ENCODE peak calls at places on chromosome 12, in five cellular contexts. E is ELF-1; J is NCI-H1092; M is HS-5; G is stimulated activated CD4-positive, alpha-beta T cell treated with anti-CD3 and anti-CD28 coated beads, Interleukin-2, amount 100 ng/mL, for 48 hours. X is an unnamed sample.

GRCh38 chr12:65156366-65156831 is 13.0 kb upstream of the LEMD3 start:
- DNase-seq in E (no peak), J (no peak), M (no peak), G (no peak), X (no peak)

GRCh38 chr12:56955631-56956256 is 1.7 kb downstream of the RDH16 start:
- DNase-seq in E (no peak), J (no peak), M (no peak), G (no peak), X (peak)

GRCh38 chr12:64160718-64161060 is 61.4 kb downstream of the KICS2 start:
- DNase-seq in E (no peak), J (no peak), M (peak), G (no peak), X (no peak)

GRCh38 chr12:68100241-68100640 is 59.3 kb downstream of the IFNG start:
- DNase-seq in E (no peak), J (no peak), M (no peak), G (no peak), X (no peak)

GRCh38 chr12:12612403-12612802 is 727 bp downstream of the CREBL2 start:
- DNase-seq in E (no peak), J (no peak), M (no peak), G (no peak), X (peak)

GRCh38 chr12:71980543-71980942 is 41.9 kb downstream of the TPH2 start:
- DNase-seq in E (peak), J (no peak), M (no peak), G (no peak), X (no peak)

GRCh38 chr12:111699-112591 is 45.4 kb downstream of the IQSEC3 start:
- DNase-seq in E (no peak), J (no peak), M (no peak), G (no peak), X (no peak)

GRCh38 chr12:120261951-120262851 is 3.3 kb downstream of the PXN start:
- DNase-seq in E (no peak), J (no peak), M (peak), G (no peak), X (peak)

GRCh38 chr12:1469063-1469462 is 125.3 kb downstream of the FBXL14 start:
- DNase-seq in E (no peak), J (no peak), M (no peak), G (no peak), X (no peak)

GRCh38 chr12:116861331-116861730 is 19.9 kb downstream of the HRK start:
- DNase-seq in E (peak), J (no peak), M (peak), G (no peak), X (no peak)

GRCh38 chr12:121534495-121535148 is 46.2 kb downstream of the KDM2B start:
- DNase-seq in E (peak), J (no peak), M (no peak), G (peak), X (no peak)

GRCh38 chr12:46459881-46460545 is 87.4 kb upstream of the SLC38A2 start:
- DNase-seq in E (no peak), J (no peak), M (no peak), G (no peak), X (no peak)

GRCh38 chr12:94186461-94187237 is 38.3 kb downstream of the PLXNC1 start:
- DNase-seq in E (peak), J (peak), M (no peak), G (no peak), X (no peak)

GRCh38 chr12:123571343-123571813 is 13.0 kb upstream of the TMED2 start:
- DNase-seq in E (peak), J (no peak), M (no peak), G (no peak), X (peak)

GRCh38 chr12:103801709-103802585 is 39.1 kb downstream of the NT5DC3 start:
- DNase-seq in E (no peak), J (no peak), M (no peak), G (no peak), X (peak)

GRCh38 chr12:28872654-28873268 is 276.3 kb upstream of the FAR2 start:
- DNase-seq in E (peak), J (no peak), M (no peak), G (peak), X (peak)

GRCh38 chr12:109893250-109893995 is 6.7 kb upstream of the TCHP start:
- DNase-seq in E (no peak), J (no peak), M (no peak), G (no peak), X (no peak)

GRCh38 chr12:131583085-131583712 is 127.7 kb upstream of the SFSWAP start:
- DNase-seq in E (no peak), J (no peak), M (no peak), G (no peak), X (peak)